ENCODE peak calls at places on chromosomes 12 and 14, in seven cellular contexts. One of them, this sample, is unnamed.
A peak's percentile ranks its signal among the peaks of the same experiment; 100 is the strongest.

GRCh38 chr14:23568600-23569310 is 1.2 kb upstream of the AP1G2 start:
- DNase-seq in LoVo: peak; percentile 22
- DNase-seq in OCI-LY7: peak; percentile 52
- DNase-seq in T-helper 2 cell: no peak
- DNase-seq in NCI-H1417: no peak
- DNase-seq in posterior cingulate gyrus: peak; percentile 85
- DNase-seq in epithelial cell of esophagus: no peak
- DNase-seq in this sample: peak; percentile 62

GRCh38 chr12:64633940-64634337 is 23.6 kb downstream of the RASSF3 start:
- DNase-seq in LoVo: peak; percentile 78
- DNase-seq in OCI-LY7: no peak
- DNase-seq in T-helper 2 cell: no peak
- DNase-seq in NCI-H1417: no peak
- DNase-seq in posterior cingulate gyrus: no peak
- DNase-seq in epithelial cell of esophagus: peak; percentile 84
- DNase-seq in this sample: peak; percentile 38

GRCh38 chr12:108271951-108272729 is 67.0 kb downstream of the CMKLR1 start:
- DNase-seq in LoVo: no peak
- DNase-seq in OCI-LY7: no peak
- DNase-seq in T-helper 2 cell: no peak
- DNase-seq in NCI-H1417: no peak
- DNase-seq in posterior cingulate gyrus: no peak
- DNase-seq in epithelial cell of esophagus: no peak
- DNase-seq in this sample: no peak

GRCh38 chr14:71415404-71415690 is 508.1 kb downstream of the PCNX1 start:
- DNase-seq in LoVo: no peak
- DNase-seq in OCI-LY7: no peak
- DNase-seq in T-helper 2 cell: no peak
- DNase-seq in NCI-H1417: no peak
- DNase-seq in posterior cingulate gyrus: no peak
- DNase-seq in epithelial cell of esophagus: peak; percentile 56
- DNase-seq in this sample: no peak

GRCh38 chr12:115687094-115687493 is 590.4 kb downstream of the MED13L start:
- DNase-seq in LoVo: no peak
- DNase-seq in OCI-LY7: no peak
- DNase-seq in T-helper 2 cell: no peak
- DNase-seq in NCI-H1417: no peak
- DNase-seq in posterior cingulate gyrus: no peak
- DNase-seq in epithelial cell of esophagus: no peak
- DNase-seq in this sample: no peak

GRCh38 chr12:15918066-15918465 is 6.9 kb downstream of the DERA start:
- DNase-seq in LoVo: no peak
- DNase-seq in OCI-LY7: no peak
- DNase-seq in T-helper 2 cell: no peak
- DNase-seq in NCI-H1417: no peak
- DNase-seq in posterior cingulate gyrus: no peak
- DNase-seq in epithelial cell of esophagus: no peak
- DNase-seq in this sample: no peak

GRCh38 chr12:102873077-102873476 is 44.0 kb downstream of the PAH start:
- DNase-seq in LoVo: no peak
- DNase-seq in OCI-LY7: no peak
- DNase-seq in T-helper 2 cell: no peak
- DNase-seq in NCI-H1417: no peak
- DNase-seq in posterior cingulate gyrus: no peak
- DNase-seq in epithelial cell of esophagus: no peak
- DNase-seq in this sample: no peak

GRCh38 chr12:117052386-117053049 is 46.7 kb downstream of the TESC start:
- DNase-seq in LoVo: no peak
- DNase-seq in OCI-LY7: no peak
- DNase-seq in T-helper 2 cell: no peak
- DNase-seq in NCI-H1417: peak; percentile 36
- DNase-seq in posterior cingulate gyrus: peak; percentile 86
- DNase-seq in epithelial cell of esophagus: no peak
- DNase-seq in this sample: no peak

GRCh38 chr12:69688021-69688420 is 11.1 kb downstream of the BEST3 start:
- DNase-seq in LoVo: no peak
- DNase-seq in OCI-LY7: no peak
- DNase-seq in T-helper 2 cell: no peak
- DNase-seq in NCI-H1417: no peak
- DNase-seq in posterior cingulate gyrus: no peak
- DNase-seq in epithelial cell of esophagus: peak; percentile 46
- DNase-seq in this sample: no peak

GRCh38 chr14:34539407-34540180 is at the start of gene EAPP:
- DNase-seq in LoVo: peak; percentile 97
- DNase-seq in OCI-LY7: peak; percentile 96
- DNase-seq in T-helper 2 cell: peak; percentile 97
- DNase-seq in NCI-H1417: no peak
- DNase-seq in posterior cingulate gyrus: peak; percentile 100
- DNase-seq in epithelial cell of esophagus: peak; percentile 98
- DNase-seq in this sample: peak; percentile 97

GRCh38 chr14:71473843-71474242 is 458.4 kb upstream of the RGS6 start:
- DNase-seq in LoVo: no peak
- DNase-seq in OCI-LY7: no peak
- DNase-seq in T-helper 2 cell: no peak
- DNase-seq in NCI-H1417: no peak
- DNase-seq in posterior cingulate gyrus: no peak
- DNase-seq in epithelial cell of esophagus: peak; percentile 67
- DNase-seq in this sample: no peak

GRCh38 chr12:121026274-121027045 is 10.2 kb upstream of the C12orf43 start:
- DNase-seq in LoVo: peak; percentile 12
- DNase-seq in OCI-LY7: no peak
- DNase-seq in T-helper 2 cell: no peak
- DNase-seq in NCI-H1417: no peak
- DNase-seq in posterior cingulate gyrus: no peak
- DNase-seq in epithelial cell of esophagus: no peak
- DNase-seq in this sample: peak; percentile 74

GRCh38 chr14:91149462-91149861 is 35.6 kb downstream of the DGLUCY start:
- DNase-seq in LoVo: peak; percentile 47
- DNase-seq in OCI-LY7: no peak
- DNase-seq in T-helper 2 cell: no peak
- DNase-seq in NCI-H1417: no peak
- DNase-seq in posterior cingulate gyrus: no peak
- DNase-seq in epithelial cell of esophagus: peak; percentile 97
- DNase-seq in this sample: peak; percentile 17

GRCh38 chr14:25150401-25150800 is 100.5 kb upstream of the STXBP6 start:
- DNase-seq in LoVo: no peak
- DNase-seq in OCI-LY7: no peak
- DNase-seq in T-helper 2 cell: no peak
- DNase-seq in NCI-H1417: no peak
- DNase-seq in posterior cingulate gyrus: no peak
- DNase-seq in epithelial cell of esophagus: no peak
- DNase-seq in this sample: no peak

This sample was measured in NB4.